ENCODE peak calls at places on chromosomes 13 and 19, in six cellular contexts. R, F, B, D, P and C are unnamed samples. For H3K79me2, the result is how much of the 10 kb centered on the place peaks cover.

GRCh38 chr13:99087954-99088491 is 110.2 kb upstream of the DOCK9 start:
- DNase-seq in R (peak), F (peak), B (no peak), D (no peak), P (peak), C (peak)

GRCh38 chr13:48567521-48568331 is 34.8 kb upstream of the RCBTB2 start:
- DNase-seq in R (no peak), F (no peak), B (peak), D (no peak), P (no peak), C (no peak)

GRCh38 chr19:41116261-41116660 is 2.0 kb downstream of the CYP2F1 start:
- DNase-seq in R (no peak), F (no peak), B (no peak), D (no peak), P (no peak), C (no peak)

GRCh38 chr19:14089412-14089661 is 1.2 kb downstream of the SAMD1 start:
- DNase-seq in R (no peak), F (peak), B (peak), D (no peak), P (peak), C (peak)

GRCh38 chr13:112887151-112887550 is 81.9 kb upstream of the MCF2L start:
- DNase-seq in R (no peak), F (no peak), B (no peak), D (no peak), P (no peak), C (no peak)

GRCh38 chr13:24574847-24575246 is 62.3 kb upstream of the PARP4 start:
- DNase-seq in R (no peak), F (no peak), B (no peak), D (no peak), P (no peak), C (no peak)

GRCh38 chr13:109985871-109986270 is 199.5 kb upstream of the IRS2 start:
- DNase-seq in R (no peak), F (no peak), B (peak), D (no peak), P (no peak), C (no peak)

GRCh38 chr19:33678796-33679195 is 57.0 kb downstream of the CHST8 start:
- DNase-seq in R (no peak), F (no peak), B (no peak), D (no peak), P (no peak), C (no peak)

GRCh38 chr13:83065136-83065535 is 817.1 kb downstream of the SLITRK1 start:
- DNase-seq in R (no peak), F (no peak), B (peak), D (no peak), P (no peak), C (no peak)

GRCh38 chr13:90997951-90998350 is 349.5 kb upstream of the MIR17HG start:
- DNase-seq in R (no peak), F (no peak), B (no peak), D (no peak), P (no peak), C (no peak)

GRCh38 chr19:23093832-23094231 is 23.0 kb upstream of the ZNF730 start:
- DNase-seq in R (no peak), F (no peak), B (no peak), D (no peak), P (peak), C (no peak)

GRCh38 chr19:31263317-31263716 is 85.9 kb downstream of the TSHZ3 start:
- DNase-seq in R (no peak), F (no peak), B (no peak), D (no peak), P (no peak), C (no peak)

GRCh38 chr19:36032251-36033104 is at the start of gene CLIP3:
- DNase-seq in R (no peak), F (no peak), B (peak), D (no peak), P (peak), C (no peak)

GRCh38 chr19:48999481-49000325 is 6.0 kb downstream of the RUVBL2 start:
- DNase-seq in R (peak), F (peak), B (peak), D (no peak), P (peak), C (peak)

GRCh38 chr19:19659646-19660245 is 3.7 kb downstream of the ATP13A1 start:
- DNase-seq in R (no peak), F (no peak), B (no peak), D (no peak), P (no peak), C (no peak)

GRCh38 chr13:106573855-106574254 is 5.9 kb upstream of the ARGLU1 start:
- DNase-seq in R (no peak), F (no peak), B (peak), D (no peak), P (no peak), C (no peak)
- TF ChIP-seq EZH2phosphoT487 in R (no peak), F (no peak), B (no peak), D (no peak), P (no peak), C (no peak)

GRCh38 chr19:3370214-3370720 is 3.9 kb downstream of the NFIC start:
- DNase-seq in R (no peak), F (no peak), B (peak), D (no peak), P (peak), C (no peak)
- H3K79me2 ChIP-seq in R (under half), F (half or more), B (half or more), D (half or more), P (under half), C (under half)

GRCh38 chr13:114100446-114101320 is 31.7 kb downstream of the RASA3 start:
- DNase-seq in R (peak), F (no peak), B (peak), D (no peak), P (no peak), C (no peak)
- TF ChIP-seq EZH2phosphoT487 in R (no peak), F (no peak), B (no peak), D (no peak), P (no peak), C (no peak)

GRCh38 chr19:47506459-47506858 is 8.4 kb downstream of the NAPA start:
- DNase-seq in R (no peak), F (no peak), B (no peak), D (no peak), P (no peak), C (no peak)
- H3K79me2 ChIP-seq in R (half or more), F (under half), B (half or more), D (under half), P (under half), C (under half)

DNA sequence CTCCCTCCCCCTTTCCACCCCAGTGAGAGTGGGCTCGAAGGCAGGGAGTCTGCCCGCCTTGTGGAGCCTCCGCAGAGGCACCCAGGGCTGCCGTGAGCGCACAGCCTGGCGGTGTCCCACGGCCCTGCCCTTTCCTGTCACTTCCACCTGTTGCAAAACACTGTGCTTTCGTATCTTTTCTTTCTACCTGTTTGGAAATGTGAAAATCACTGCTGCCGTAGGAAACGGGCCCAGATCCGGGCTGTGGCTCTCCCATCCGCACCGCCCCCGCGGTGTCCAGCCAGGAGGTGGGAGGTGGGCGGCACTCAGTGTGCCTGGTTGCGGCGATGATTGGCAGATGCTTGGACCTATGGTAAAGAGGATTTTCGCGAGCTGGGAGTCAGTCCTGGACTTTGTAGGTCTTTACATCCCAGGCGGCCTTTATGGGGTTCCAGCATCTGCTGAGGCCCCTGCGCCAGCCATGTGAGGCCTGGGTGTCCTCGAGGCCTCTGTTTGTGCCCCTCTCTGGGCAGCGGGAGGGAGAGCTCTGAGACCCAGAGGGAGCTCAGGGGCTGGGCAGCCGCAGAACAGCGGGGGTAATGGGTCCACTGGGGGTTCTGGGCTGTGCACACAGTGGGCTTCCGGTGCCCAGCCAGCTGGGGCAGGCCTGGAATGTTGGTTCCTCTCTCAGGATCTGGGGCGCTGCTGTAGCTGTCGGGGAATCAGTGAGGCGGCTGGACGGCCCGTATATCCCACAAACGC is 6.1 kb downstream of the STK11 start:
- DNase-seq in R (no peak), F (no peak), B (no peak), D (no peak), P (peak), C (no peak)
- TF ChIP-seq EZH2phosphoT487 in R (no peak), F (no peak), B (no peak), D (no peak), P (no peak), C (no peak)

GRCh38 chr13:51687928-51688714 is 103.9 kb downstream of the WDFY2 start:
- DNase-seq in R (no peak), F (no peak), B (no peak), D (no peak), P (no peak), C (no peak)

GRCh38 chr13:51689597-51689996 is 105.3 kb downstream of the WDFY2 start:
- DNase-seq in R (no peak), F (no peak), B (no peak), D (no peak), P (no peak), C (no peak)

GRCh38 chr13:51684076-51684475 is 99.8 kb downstream of the WDFY2 start:
- DNase-seq in R (no peak), F (no peak), B (peak), D (no peak), P (no peak), C (no peak)

GRCh38 chr13:51683537-51684050 is 99.3 kb downstream of the WDFY2 start:
- DNase-seq in R (no peak), F (no peak), B (no peak), D (no peak), P (peak), C (no peak)

GRCh38 chr13:51688937-51689336 is 104.7 kb downstream of the WDFY2 start:
- DNase-seq in R (no peak), F (no peak), B (no peak), D (no peak), P (peak), C (no peak)
- H3K79me2 ChIP-seq in R (under half), F (under half), B (half or more), D (under half), P (half or more), C (under half)